ENCODE peak calls at places on chromosome 3, in four cellular contexts. V is H1, D is H9, B is IMR-90. G is an unnamed sample.

GRCh38 chr3:57680046-57680445 is 12.8 kb downstream of the DENND6A start:
- DNase-seq in V (no peak), D (no peak), B (no peak), G (no peak)

GRCh38 chr3:177057768-177058167 is 139.5 kb downstream of the TBL1XR1 start:
- DNase-seq in V (no peak), D (no peak), B (peak; percentile 24), G (no peak)

GRCh38 chr3:63872135-63872924 is 8.7 kb downstream of the ATXN7 start:
- DNase-seq in V (no peak), D (no peak), B (peak; percentile 92), G (no peak)

GRCh38 chr3:45806072-45806471 is 9.7 kb upstream of the SLC6A20 start:
- DNase-seq in V (no peak), D (no peak), B (no peak), G (no peak)

GRCh38 chr3:137165117-137165806 is 207.5 kb downstream of the IL20RB start:
- DNase-seq in V (no peak), D (no peak), B (peak; percentile 30), G (no peak)

GRCh38 chr3:102737353-102737752 is 302.5 kb downstream of the ZPLD1 start:
- DNase-seq in V (no peak), D (no peak), B (no peak), G (no peak)

GRCh38 chr3:123085293-123085949 is 18.6 kb downstream of the PDIA5 start:
- DNase-seq in V (no peak), D (no peak), B (no peak), G (no peak)

GRCh38 chr3:190528721-190529120 is 14.8 kb downstream of the IL1RAP start:
- DNase-seq in V (no peak), D (no peak), B (no peak), G (no peak)

GRCh38 chr3:53102601-53103147 is 27.6 kb downstream of the RFT1 start:
- DNase-seq in V (no peak), D (no peak), B (no peak), G (no peak)

GRCh38 chr3:25038907-25039306 is 389.2 kb upstream of the RARB start:
- DNase-seq in V (no peak), D (no peak), B (no peak), G (no peak)

GRCh38 chr3:160756907-160757623 is 1.0 kb downstream of the PPM1L start:
- DNase-seq in V (peak; percentile 70), D (peak; percentile 63), B (no peak), G (peak; percentile 24)

GRCh38 chr3:53269888-53270880 is 14.4 kb upstream of the TKT start:
- DNase-seq in V (peak; percentile 74), D (peak; percentile 95), B (peak; percentile 98), G (peak; percentile 66)

GRCh38 chr3:77931272-77932009 is 891.5 kb downstream of the ROBO2 start:
- DNase-seq in V (no peak), D (no peak), B (peak; percentile 9), G (no peak)

GRCh38 chr3:4306860-4307259 is 3.7 kb downstream of the SETMAR start:
- DNase-seq in V (no peak), D (no peak), B (peak; percentile 6), G (no peak)

GRCh38 chr3:136893848-136894443 is 31.9 kb downstream of the NCK1 start:
- DNase-seq in V (no peak), D (no peak), B (peak; percentile 92), G (no peak)

GRCh38 chr3:47701388-47701787 is 80.3 kb downstream of the SMARCC1 start:
- DNase-seq in V (no peak), D (no peak), B (no peak), G (no peak)

GRCh38 chr3:112734171-112734570 is 93.2 kb upstream of the CCDC80 start:
- DNase-seq in V (no peak), D (no peak), B (peak; percentile 61), G (no peak)

GRCh38 chr3:133192363-133192945 is 154.3 kb downstream of the TMEM108 start:
- DNase-seq in V (no peak), D (no peak), B (no peak), G (no peak)

GRCh38 chr3:50606596-50606995 is 5.0 kb downstream of the CISH start:
- DNase-seq in V (no peak), D (no peak), B (no peak), G (no peak)

GRCh38 chr3:10983219-10983916 is 9.2 kb upstream of the SLC6A1 start:
- DNase-seq in V (peak; percentile 60), D (peak; percentile 63), B (peak; percentile 17), G (peak; percentile 49)

GRCh38 chr3:118736107-118736506 is 298.5 kb downstream of the IGSF11 start:
- DNase-seq in V (no peak), D (no peak), B (no peak), G (no peak)

GRCh38 chr3:45224824-45225464 is 1.1 kb downstream of the TMEM158 start:
- DNase-seq in V (peak; percentile 81), D (peak; percentile 82), B (peak; percentile 78), G (peak; percentile 79)

GRCh38 chr3:69144631-69145244 is 22.3 kb upstream of the LMOD3 start:
- DNase-seq in V (peak; percentile 58), D (peak; percentile 71), B (no peak), G (peak; percentile 27)

GRCh38 chr3:121757087-121757811 is 7.7 kb upstream of the GOLGB1 start:
- DNase-seq in V (no peak), D (no peak), B (no peak), G (no peak)

GRCh38 chr3:6560259-6560658 is 300.7 kb upstream of the GRM7 start:
- DNase-seq in V (no peak), D (no peak), B (no peak), G (no peak)

GRCh38 chr3:122858373-122858772 is 63.5 kb downstream of the SLC49A4 start:
- DNase-seq in V (no peak), D (no peak), B (peak; percentile 25), G (no peak)

GRCh38 chr3:96449341-96449740 is 365.1 kb upstream of the EPHA6 start:
- DNase-seq in V (no peak), D (no peak), B (no peak), G (no peak)

GRCh38 chr3:167166594-167167253 is 213.4 kb downstream of the ZBBX start:
- DNase-seq in V (no peak), D (no peak), B (no peak), G (peak; percentile 53)

GRCh38 chr3:149343951-149344350 is 10.5 kb upstream of the TM4SF18 start:
- DNase-seq in V (no peak), D (no peak), B (no peak), G (no peak)

GRCh38 chr3:52407779-52408178 is 37.1 kb downstream of the SEMA3G start:
- DNase-seq in V (no peak), D (no peak), B (no peak), G (no peak)

GRCh38 chr3:123658860-123659221 is 74.0 kb upstream of the HACD2 start:
- DNase-seq in V (no peak), D (no peak), B (no peak), G (no peak)

GRCh38 chr3:141103067-141103466 is 51.9 kb downstream of the SPSB4 start:
- DNase-seq in V (no peak), D (no peak), B (no peak), G (no peak)

GRCh38 chr3:98777801-98778220 is 14.7 kb downstream of the ST3GAL6 start:
- DNase-seq in V (no peak), D (no peak), B (peak; percentile 80), G (no peak)

GRCh38 chr3:169812124-169812843 is 386 bp upstream of the LRRIQ4 start:
- DNase-seq in V (peak; percentile 81), D (peak; percentile 73), B (peak; percentile 63), G (peak; percentile 53)

GRCh38 chr3:18469775-18470174 is 44.6 kb upstream of the SATB1 start:
- DNase-seq in V (no peak), D (no peak), B (no peak), G (no peak)

GRCh38 chr3:51709675-51710074 is 2.8 kb downstream of the GRM2 start:
- DNase-seq in V (no peak), D (no peak), B (no peak), G (no peak)

GRCh38 chr3:126344380-126345041 is 12.7 kb downstream of the KLF15 start:
- DNase-seq in V (peak; percentile 42), D (peak; percentile 25), B (no peak), G (no peak)

GRCh38 chr3:121096968-121097367 is 189.0 kb downstream of the STXBP5L start:
- DNase-seq in V (no peak), D (no peak), B (no peak), G (peak; percentile 5)

GRCh38 chr3:54899273-54899672 is 28.6 kb downstream of the LRTM1 start:
- DNase-seq in V (no peak), D (no peak), B (no peak), G (no peak)

GRCh38 chr3:130820976-130821375 is 72.9 kb upstream of the ATP2C1 start:
- DNase-seq in V (no peak), D (no peak), B (peak; percentile 28), G (no peak)

DNA sequence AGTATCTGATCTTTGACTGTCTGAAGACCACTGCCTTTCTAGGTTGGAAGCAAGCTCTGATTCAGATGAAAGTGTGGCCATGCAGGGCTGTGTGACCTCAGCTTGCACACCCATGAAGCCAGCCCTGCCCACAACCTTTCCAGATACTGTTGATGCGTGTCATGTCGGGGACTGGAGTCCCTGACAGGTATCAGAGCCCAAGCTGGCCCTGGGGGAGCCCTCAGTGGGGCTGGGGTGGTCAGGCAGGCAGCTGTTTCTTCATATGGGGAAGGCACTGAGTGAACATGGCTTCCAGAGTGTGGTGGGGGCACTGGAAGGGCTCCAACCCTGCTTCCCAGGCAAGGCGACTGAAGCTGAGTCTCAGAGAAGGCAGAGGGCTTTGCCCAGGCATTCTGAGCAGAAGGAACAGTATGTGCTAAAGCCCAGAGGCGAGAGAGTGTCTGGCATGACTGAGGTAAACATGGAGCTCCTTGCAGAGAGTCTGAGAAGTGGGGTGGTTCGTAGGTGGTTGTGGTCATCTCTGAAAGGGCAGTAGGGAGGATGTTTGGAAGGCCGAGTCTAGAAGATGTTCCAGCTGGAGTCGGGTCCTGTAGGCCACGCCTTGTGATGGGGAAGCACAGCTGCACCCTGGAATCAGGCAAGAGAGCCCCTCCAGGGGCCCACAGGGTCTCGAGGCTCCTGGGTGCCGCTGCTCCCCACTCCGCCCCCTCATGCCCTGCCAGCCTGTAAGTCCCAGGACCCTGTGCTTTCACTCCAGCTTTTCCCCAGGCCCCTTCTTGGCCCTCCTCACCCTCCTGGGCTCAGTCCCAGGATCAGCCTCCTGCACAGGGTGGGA is 122.3 kb downstream of the EEFSEC start:
- DNase-seq in V (peak; percentile 41), D (peak; percentile 18), B (peak; percentile 4), G (no peak)
- H4K91ac ChIP-seq in V (no peak overlapping the region), D (no peak overlapping the region), B (peak overlapping the region; percentile 80), G (no peak overlapping the region)

GRCh38 chr3:135471911-135472310 is 493.6 kb upstream of the PPP2R3A start:
- DNase-seq in V (no peak), D (no peak), B (no peak), G (no peak)
- H3K14ac ChIP-seq in V (no peak overlapping the region), D (no peak overlapping the region), B (no peak overlapping the region), G (no peak overlapping the region)

GRCh38 chr3:83515123-83515522 is 1443.7 kb upstream of the CADM2 start:
- DNase-seq in V (no peak), D (no peak), B (no peak), G (no peak)
- H4K91ac ChIP-seq in V (peak overlapping the region; percentile 57), D (no peak overlapping the region), B (no peak overlapping the region), G (no peak overlapping the region)

GRCh38 chr3:72996473-72997333 is at the start of gene PPP4R2:
- DNase-seq in V (peak; percentile 94), D (peak; percentile 89), B (peak; percentile 88), G (peak; percentile 83)
- H3K14ac ChIP-seq in V (no peak within 1 kb of the TSS), D (peak within 1 kb of the TSS; percentile 90), B (peak within 1 kb of the TSS; percentile 97), G (peak within 1 kb of the TSS; percentile 12)

DNA sequence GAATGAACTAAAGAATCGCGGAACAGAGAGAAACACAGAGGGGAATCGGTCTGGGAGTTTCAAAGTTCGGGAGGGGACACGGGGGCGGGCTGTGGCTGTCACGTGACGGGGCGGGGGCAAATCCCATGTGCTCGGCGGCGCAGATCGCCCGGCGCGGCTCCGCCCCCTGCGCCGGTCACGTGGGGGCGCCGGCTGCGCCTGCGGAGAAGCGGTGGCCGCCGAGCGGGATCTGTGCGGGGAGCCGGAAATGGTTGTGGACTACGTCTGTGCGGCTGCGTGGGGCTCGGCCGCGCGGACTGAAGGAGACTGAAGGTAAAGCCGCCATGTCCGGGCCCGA is at the start of gene EIF4G1:
- DNase-seq in V (peak; percentile 92), D (peak; percentile 94), B (peak; percentile 94), G (peak; percentile 87)
- H4K91ac ChIP-seq in V (no peak within 1 kb of the TSS), D (no peak within 1 kb of the TSS), B (peak within 1 kb of the TSS; percentile 97), G (peak within 1 kb of the TSS; percentile 53)